ENCODE peak calls at places on chromosome 5, in four cellular contexts. One of them, this sample, is unnamed.

GRCh38 chr5:154806176-154806575 is 44.2 kb downstream of the FAXDC2 start:
- DNase-seq in H9: no peak
- DNase-seq in mesendoderm: no peak
- DNase-seq in neuronal stem cell: no peak
- DNase-seq in this sample: no peak

GRCh38 chr5:26482817-26483375 is 555.5 kb downstream of the CDH9 start:
- DNase-seq in H9: peak
- DNase-seq in mesendoderm: peak
- DNase-seq in neuronal stem cell: peak
- DNase-seq in this sample: peak

GRCh38 chr5:139575751-139576150 is 14.6 kb downstream of the UBE2D2 start:
- DNase-seq in H9: no peak
- DNase-seq in mesendoderm: no peak
- DNase-seq in neuronal stem cell: no peak
- DNase-seq in this sample: no peak

GRCh38 chr5:133506165-133506564 is 106.2 kb downstream of the FSTL4 start:
- DNase-seq in H9: no peak
- DNase-seq in mesendoderm: no peak
- DNase-seq in neuronal stem cell: no peak
- DNase-seq in this sample: no peak

GRCh38 chr5:141040093-141040762 is 10.9 kb upstream of the PCDHB1 start:
- DNase-seq in H9: peak
- DNase-seq in mesendoderm: peak
- DNase-seq in neuronal stem cell: peak
- DNase-seq in this sample: peak

GRCh38 chr5:124997186-124997893 is 250.9 kb upstream of the ZNF608 start:
- DNase-seq in H9: no peak
- DNase-seq in mesendoderm: no peak
- DNase-seq in neuronal stem cell: no peak
- DNase-seq in this sample: peak

GRCh38 chr5:169763437-169764301 is 126.6 kb downstream of the DOCK2 start:
- DNase-seq in H9: no peak
- DNase-seq in mesendoderm: no peak
- DNase-seq in neuronal stem cell: no peak
- DNase-seq in this sample: no peak

GRCh38 chr5:178453224-178453623 is 137.0 kb downstream of the COL23A1 start:
- DNase-seq in H9: no peak
- DNase-seq in mesendoderm: no peak
- DNase-seq in neuronal stem cell: no peak
- DNase-seq in this sample: peak

GRCh38 chr5:75886706-75887105 is 169.5 kb upstream of the POC5 start:
- DNase-seq in H9: no peak
- DNase-seq in mesendoderm: no peak
- DNase-seq in neuronal stem cell: no peak
- DNase-seq in this sample: peak

GRCh38 chr5:29984153-29984534 is 1209.3 kb upstream of the CDH6 start:
- DNase-seq in H9: no peak
- DNase-seq in mesendoderm: peak
- DNase-seq in neuronal stem cell: no peak
- DNase-seq in this sample: no peak

GRCh38 chr5:83507431-83507830 is 35.9 kb downstream of the VCAN start:
- DNase-seq in H9: no peak
- DNase-seq in mesendoderm: no peak
- DNase-seq in neuronal stem cell: no peak
- DNase-seq in this sample: no peak

GRCh38 chr5:177066227-177066626 is 20.5 kb upstream of the FGFR4 start:
- DNase-seq in H9: no peak
- DNase-seq in mesendoderm: no peak
- DNase-seq in neuronal stem cell: no peak
- DNase-seq in this sample: no peak

GRCh38 chr5:158679221-158679641 is 420.5 kb downstream of the EBF1 start:
- DNase-seq in H9: no peak
- DNase-seq in mesendoderm: peak
- DNase-seq in neuronal stem cell: no peak
- DNase-seq in this sample: no peak

GRCh38 chr5:66440202-66440680 is 156.0 kb upstream of the MAST4 start:
- DNase-seq in H9: no peak
- DNase-seq in mesendoderm: no peak
- DNase-seq in neuronal stem cell: no peak
- DNase-seq in this sample: peak

GRCh38 chr5:79772651-79773050 is 83.0 kb downstream of the CMYA5 start:
- DNase-seq in H9: no peak
- DNase-seq in mesendoderm: no peak
- DNase-seq in neuronal stem cell: no peak
- DNase-seq in this sample: no peak

GRCh38 chr5:56476487-56476856 is 243.3 kb upstream of the ANKRD55 start:
- DNase-seq in H9: no peak
- DNase-seq in mesendoderm: no peak
- DNase-seq in neuronal stem cell: no peak
- DNase-seq in this sample: no peak

GRCh38 chr5:146817973-146818372 is 60.6 kb downstream of the PPP2R2B start:
- DNase-seq in H9: no peak
- DNase-seq in mesendoderm: no peak
- DNase-seq in neuronal stem cell: no peak
- DNase-seq in this sample: no peak

GRCh38 chr5:38765461-38765861 is 80.4 kb upstream of the OSMR start:
- DNase-seq in H9: no peak
- DNase-seq in mesendoderm: no peak
- DNase-seq in neuronal stem cell: no peak
- DNase-seq in this sample: no peak

DNA sequence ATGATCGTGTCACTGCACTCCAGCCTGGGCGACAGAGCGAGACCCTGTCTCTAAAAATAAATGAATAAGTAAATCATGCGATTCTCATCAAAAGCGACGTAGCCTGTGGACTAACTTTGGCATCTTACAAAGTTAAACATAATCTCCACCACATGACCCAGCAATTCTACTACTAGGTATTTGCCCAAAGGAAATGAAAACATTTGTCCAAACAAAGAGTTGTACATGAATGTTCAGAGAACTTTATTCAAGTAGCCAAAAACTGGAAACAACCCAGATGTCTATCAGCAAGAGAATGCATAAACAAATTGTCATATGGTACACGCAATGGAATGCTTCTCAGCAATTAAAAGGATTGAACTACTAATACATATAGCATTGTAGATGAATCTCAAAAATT is 82.6 kb downstream of the ADRB2 start:
- DNase-seq in H9: no peak
- DNase-seq in mesendoderm: no peak
- DNase-seq in neuronal stem cell: no peak
- DNase-seq in this sample: peak
- H3K4ac ChIP-seq in H9: no peak
- H3K4ac ChIP-seq in mesendoderm: no peak
- H3K4ac ChIP-seq in neuronal stem cell: no peak
- H3K4ac ChIP-seq in this sample: no peak

DNA sequence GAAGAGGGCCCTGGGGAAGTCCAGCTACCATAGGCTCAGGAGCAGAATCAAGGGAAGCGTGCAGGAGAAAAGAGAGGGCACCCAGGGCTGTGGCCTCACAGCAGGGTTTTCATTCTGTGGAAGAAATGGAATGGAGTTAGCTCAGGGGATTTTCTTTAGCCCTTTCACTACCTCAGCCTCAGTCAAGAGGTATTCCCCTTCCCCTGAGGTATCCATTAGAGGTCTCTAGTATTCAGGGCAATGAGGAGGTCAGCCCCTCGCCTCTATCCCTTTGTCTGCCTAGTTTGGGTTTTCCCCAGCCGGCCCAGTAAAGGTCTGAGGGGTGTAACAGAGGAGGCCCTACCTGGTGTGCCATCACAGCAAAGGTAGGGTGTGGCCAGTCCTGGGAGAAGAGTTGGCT is 21.5 kb downstream of the GFRA3 start:
- DNase-seq in H9: no peak
- DNase-seq in mesendoderm: no peak
- DNase-seq in neuronal stem cell: no peak
- DNase-seq in this sample: no peak
- H3K4ac ChIP-seq in H9: no peak
- H3K4ac ChIP-seq in mesendoderm: no peak
- H3K4ac ChIP-seq in neuronal stem cell: no peak
- H3K4ac ChIP-seq in this sample: no peak

GRCh38 chr5:8897316-8897715 is 648.6 kb downstream of the SEMA5A start:
- DNase-seq in H9: no peak
- DNase-seq in mesendoderm: no peak
- DNase-seq in neuronal stem cell: no peak
- DNase-seq in this sample: no peak

GRCh38 chr5:8892931-8893330 is 652.9 kb downstream of the SEMA5A start:
- DNase-seq in H9: no peak
- DNase-seq in mesendoderm: no peak
- DNase-seq in neuronal stem cell: no peak
- DNase-seq in this sample: no peak

DNA sequence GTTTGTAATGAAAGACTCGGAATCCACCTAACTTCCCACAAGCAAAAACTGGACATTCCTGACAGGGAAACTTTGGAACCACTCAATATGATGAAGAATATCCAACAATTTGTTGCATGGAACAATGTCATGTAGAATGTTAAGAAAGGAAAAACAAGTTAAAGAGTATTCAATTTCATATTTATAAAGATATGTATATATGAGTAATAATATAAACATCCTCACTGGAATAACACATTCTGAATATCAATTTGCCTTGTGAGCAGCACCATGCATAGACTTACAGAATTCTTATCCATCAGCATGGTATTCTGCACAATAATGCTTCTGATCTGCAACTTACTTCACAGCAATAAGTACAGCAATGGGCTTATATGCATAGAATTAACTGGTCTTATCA is 650.3 kb downstream of the SEMA5A start:
- DNase-seq in H9: no peak
- DNase-seq in mesendoderm: no peak
- DNase-seq in neuronal stem cell: no peak
- DNase-seq in this sample: no peak
- H3K4ac ChIP-seq in H9: no peak
- H3K4ac ChIP-seq in mesendoderm: no peak
- H3K4ac ChIP-seq in neuronal stem cell: no peak
- H3K4ac ChIP-seq in this sample: no peak

GRCh38 chr5:174532453-174533126 is 191.8 kb upstream of the MSX2 start:
- DNase-seq in H9: peak
- DNase-seq in mesendoderm: peak
- DNase-seq in neuronal stem cell: peak
- DNase-seq in this sample: peak

GRCh38 chr5:174533127-174533453 is 191.3 kb upstream of the MSX2 start:
- DNase-seq in H9: no peak
- DNase-seq in mesendoderm: no peak
- DNase-seq in neuronal stem cell: no peak
- DNase-seq in this sample: peak

GRCh38 chr5:174531782-174532191 is 192.6 kb upstream of the MSX2 start:
- DNase-seq in H9: no peak
- DNase-seq in mesendoderm: no peak
- DNase-seq in neuronal stem cell: no peak
- DNase-seq in this sample: peak

GRCh38 chr5:174533771-174534221 is 190.6 kb upstream of the MSX2 start:
- DNase-seq in H9: no peak
- DNase-seq in mesendoderm: no peak
- DNase-seq in neuronal stem cell: no peak
- DNase-seq in this sample: peak

DNA sequence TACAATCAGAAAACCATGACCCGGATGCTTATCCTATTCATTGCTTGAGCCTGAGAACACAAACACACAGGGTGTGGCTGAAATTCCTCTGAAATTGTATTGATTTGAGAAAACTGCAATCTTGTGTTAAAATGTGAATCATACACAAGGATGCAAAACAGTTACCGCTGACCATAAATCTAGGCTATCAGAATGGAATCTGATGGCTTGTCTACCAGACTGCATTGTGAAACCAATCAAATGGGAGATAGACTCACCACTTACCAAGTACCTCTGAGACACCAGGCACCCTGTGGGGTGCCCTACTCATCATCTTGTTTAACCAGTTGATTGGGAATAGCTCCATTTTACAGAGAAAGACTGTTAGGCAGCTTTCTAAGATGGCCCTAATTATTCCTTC is 188.7 kb upstream of the MSX2 start:
- DNase-seq in H9: no peak
- DNase-seq in mesendoderm: peak
- DNase-seq in neuronal stem cell: peak
- DNase-seq in this sample: peak
- H3K4ac ChIP-seq in H9: no peak
- H3K4ac ChIP-seq in mesendoderm: no peak
- H3K4ac ChIP-seq in neuronal stem cell: no peak
- H3K4ac ChIP-seq in this sample: no peak

This sample was measured in mesenchymal stem cell.